ENCODE peak calls at places on chromosomes 4 and X, in eight cellular contexts. V is GM10248, P is BE2C, H is IMR-90, O is stomach, Y is RWPE2, K is OCI-LY7, I is left ventricle myocardium inferior. T is an unnamed sample.
A peak's percentile ranks its signal among the peaks of the same experiment; 100 is the strongest.

GRCh38 chr4:107492566-107492965 is 227.5 kb downstream of the PAPSS1 start:
- DNase-seq in V (no peak), P (no peak), H (no peak), O (no peak), Y (no peak), K (no peak), I (no peak), T (no peak)

GRCh38 chr4:188403272-188403671 is 264.0 kb downstream of the TRIML1 start:
- DNase-seq in V (no peak), P (peak; percentile 36), H (no peak), O (no peak), Y (no peak), K (no peak), I (no peak), T (no peak)

GRCh38 chr4:22463179-22463578 is 52.7 kb downstream of the ADGRA3 start:
- DNase-seq in V (no peak), P (no peak), H (no peak), O (no peak), Y (no peak), K (peak; percentile 1), I (no peak), T (no peak)

GRCh38 chr4:156303708-156304107 is 350.0 kb upstream of the CTSO start:
- DNase-seq in V (no peak), P (no peak), H (no peak), O (no peak), Y (no peak), K (no peak), I (no peak), T (no peak)

GRCh38 chrX:150324035-150324728 is 38.9 kb upstream of the MAMLD1 start:
- DNase-seq in V (no peak), P (no peak), H (peak; percentile 94), O (no peak), Y (no peak), K (no peak), I (no peak), T (no peak)

GRCh38 chrX:10135561-10136399 is 21.0 kb upstream of the CLCN4 start:
- DNase-seq in V (no peak), P (no peak), H (no peak), O (no peak), Y (no peak), K (no peak), I (no peak), T (no peak)

GRCh38 chrX:10049246-10049645 is 82.1 kb downstream of the CLDN34 start:
- DNase-seq in V (no peak), P (no peak), H (peak; percentile 4), O (no peak), Y (no peak), K (no peak), I (no peak), T (no peak)

GRCh38 chr4:71498002-71498401 is 159.2 kb downstream of the SLC4A4 start:
- DNase-seq in V (no peak), P (no peak), H (peak; percentile 69), O (no peak), Y (no peak), K (no peak), I (no peak), T (no peak)

GRCh38 chr4:172708184-172708583 is 460.4 kb upstream of the GALNT7 start:
- DNase-seq in V (no peak), P (no peak), H (no peak), O (no peak), Y (no peak), K (no peak), I (no peak), T (no peak)

GRCh38 chr4:77821775-77822174 is 2.6 kb upstream of the CNOT6L start:
- DNase-seq in V (no peak), P (no peak), H (no peak), O (no peak), Y (no peak), K (peak; percentile 72), I (no peak), T (no peak)

GRCh38 chrX:23752740-23753435 is 9.8 kb upstream of the ACOT9 start:
- DNase-seq in V (no peak), P (no peak), H (peak; percentile 62), O (no peak), Y (no peak), K (no peak), I (no peak), T (no peak)

GRCh38 chr4:69196209-69196965 is 18.2 kb downstream of the UGT2B11 start:
- DNase-seq in V (no peak), P (no peak), H (no peak), O (no peak), Y (no peak), K (no peak), I (no peak), T (no peak)

GRCh38 chr4:177945235-177945634 is 503.0 kb upstream of the AGA start:
- DNase-seq in V (no peak), P (no peak), H (no peak), O (no peak), Y (no peak), K (no peak), I (no peak), T (no peak)

GRCh38 chr4:48127882-48128394 is 6.1 kb downstream of the TXK start:
- DNase-seq in V (peak; percentile 67), P (peak; percentile 67), H (peak; percentile 94), O (peak; percentile 57), Y (peak; percentile 64), K (peak; percentile 65), I (peak; percentile 28), T (peak; percentile 55)

GRCh38 chrX:95884196-95884595 is 800.4 kb upstream of the DIAPH2 start:
- DNase-seq in V (no peak), P (no peak), H (no peak), O (no peak), Y (no peak), K (no peak), I (no peak), T (no peak)

GRCh38 chr4:75726577-75726976 is 2.2 kb downstream of the USO1 start:
- DNase-seq in V (no peak), P (no peak), H (peak; percentile 18), O (no peak), Y (no peak), K (no peak), I (no peak), T (no peak)

GRCh38 chrX:102835504-102836146 is 101.4 kb upstream of the RAB40AL start:
- DNase-seq in V (no peak), P (no peak), H (peak; percentile 33), O (no peak), Y (no peak), K (peak; percentile 4), I (no peak), T (peak; percentile 7)

GRCh38 chr4:73593631-73594241 is 26.5 kb downstream of the RASSF6 start:
- DNase-seq in V (no peak), P (no peak), H (peak; percentile 49), O (no peak), Y (no peak), K (peak; percentile 61), I (no peak), T (no peak)
- TF ChIP-seq CTCF in V (peak; percentile 33), P (peak; percentile 61), H (peak; percentile 62), O (no peak), Y (peak; percentile 90), K (peak; percentile 97), I (peak; percentile 56), T (peak; percentile 55)

GRCh38 chrX:43121637-43122036 is 343.7 kb upstream of the PPP1R2C start:
- DNase-seq in V (no peak), P (no peak), H (no peak), O (no peak), Y (no peak), K (peak; percentile 27), I (no peak), T (no peak)
- TF ChIP-seq CTCF in V (no peak), P (no peak), H (peak; percentile 2), O (no peak), Y (peak; percentile 6), K (peak; percentile 29), I (no peak), T (peak; percentile 16)

DNA sequence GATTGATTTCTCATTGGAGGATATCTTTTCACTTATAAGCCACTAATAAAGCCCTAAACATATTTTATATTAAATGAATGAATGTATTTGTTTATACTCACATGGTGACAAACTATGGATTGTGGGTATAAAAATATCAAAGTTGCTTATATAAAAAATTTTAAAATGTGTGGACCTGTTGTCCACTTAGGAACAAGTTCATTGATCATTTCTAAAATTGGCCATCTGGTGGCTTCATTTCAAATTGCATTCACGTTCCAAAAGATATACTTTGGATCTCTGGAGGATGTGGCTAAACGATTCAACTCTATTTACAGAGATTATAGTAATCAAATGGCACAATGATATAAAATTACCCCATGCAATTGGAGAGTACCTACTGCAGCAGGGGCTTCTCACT is 32.5 kb downstream of the FSTL5 start:
- DNase-seq in V (no peak), P (no peak), H (no peak), O (no peak), Y (no peak), K (no peak), I (no peak), T (no peak)
- TF ChIP-seq CTCF in V (no peak), P (peak; percentile 5), H (no peak), O (no peak), Y (peak; percentile 21), K (peak; percentile 29), I (no peak), T (no peak)

GRCh38 chr4:153763404-153763803 is 3.6 kb upstream of the RNF175 start:
- DNase-seq in V (no peak), P (no peak), H (no peak), O (no peak), Y (no peak), K (peak; percentile 8), I (no peak), T (no peak)
- TF ChIP-seq CTCF in V (no peak), P (peak; percentile 60), H (no peak), O (no peak), Y (peak; percentile 47), K (peak; percentile 75), I (no peak), T (peak; percentile 24)

GRCh38 chr4:36747277-36748129 is 466.1 kb downstream of the DTHD1 start:
- DNase-seq in V (no peak), P (no peak), H (no peak), O (no peak), Y (no peak), K (no peak), I (no peak), T (no peak)
- TF ChIP-seq CTCF in V (no peak), P (no peak), H (no peak), O (no peak), Y (no peak), K (no peak), I (no peak), T (no peak)

DNA sequence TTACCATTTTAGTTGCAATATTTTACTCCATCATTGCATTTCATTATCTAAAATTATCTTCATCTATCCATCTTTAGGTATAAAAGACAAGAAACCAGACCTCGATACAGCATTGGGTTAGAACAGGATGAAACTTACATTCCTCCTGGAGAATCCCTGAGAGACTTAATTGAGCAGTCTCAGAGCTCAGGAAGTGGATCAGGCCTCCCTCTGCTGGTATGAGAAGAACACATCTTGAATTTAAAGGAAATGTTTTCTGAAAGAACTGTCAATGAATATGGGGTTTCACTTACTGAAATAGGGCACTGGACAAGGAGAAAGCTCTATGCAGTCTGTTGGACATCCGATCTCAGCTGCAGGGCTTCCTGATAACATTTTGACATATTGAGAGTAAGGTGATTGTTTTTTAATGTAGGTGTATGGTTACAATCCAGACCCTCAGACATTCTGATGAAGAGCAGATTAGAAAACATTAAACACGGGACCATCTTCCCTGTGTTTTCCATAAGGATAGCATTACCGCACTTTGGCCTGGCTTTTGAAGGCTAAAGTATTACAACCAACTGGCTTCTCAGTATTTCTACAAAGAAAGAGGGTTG is 367.2 kb downstream of the BMPR1B start:
- DNase-seq in V (peak; percentile 8), P (peak; percentile 54), H (peak; percentile 76), O (no peak), Y (no peak), K (peak; percentile 25), I (no peak), T (no peak)
- TF ChIP-seq CTCF in V (peak; percentile 24), P (peak; percentile 75), H (peak; percentile 77), O (no peak), Y (peak; percentile 89), K (peak; percentile 67), I (peak; percentile 64), T (peak; percentile 24)